ENCODE peak calls at places on chromosomes 4 and X, in six cellular contexts. N is sigmoid colon, P is esophagus squamous epithelium, M is stomach, R is brain microvascular endothelial cell, J is A549. B is an unnamed sample.

GRCh38 chr4:110306363-110306762 is 107.9 kb upstream of the ELOVL6 start:
- DNase-seq in N (no peak), P (no peak), M (no peak), R (no peak), J (no peak), B (no peak)

GRCh38 chr4:25485104-25485503 is 108.0 kb downstream of the ANAPC4 start:
- DNase-seq in N (no peak), P (no peak), M (no peak), R (no peak), J (no peak), B (no peak)

GRCh38 chr4:133565379-133565778 is 416.3 kb downstream of the PCDH10 start:
- DNase-seq in N (no peak), P (no peak), M (no peak), R (peak), J (no peak), B (no peak)

GRCh38 chr4:128604840-128605239 is 204.7 kb upstream of the JADE1 start:
- DNase-seq in N (no peak), P (no peak), M (no peak), R (no peak), J (no peak), B (no peak)

GRCh38 chr4:172308078-172308477 is 494.9 kb downstream of the GALNTL6 start:
- DNase-seq in N (no peak), P (no peak), M (no peak), R (no peak), J (no peak), B (no peak)

GRCh38 chr4:148073349-148073748 is 341.5 kb downstream of the ARHGAP10 start:
- DNase-seq in N (no peak), P (no peak), M (no peak), R (no peak), J (no peak), B (no peak)

GRCh38 chr4:174757736-174758135 is 71.3 kb downstream of the GLRA3 start:
- DNase-seq in N (no peak), P (no peak), M (no peak), R (no peak), J (no peak), B (no peak)

GRCh38 chr4:173334891-173335754 is 965 bp upstream of the HMGB2 start:
- DNase-seq in N (peak), P (no peak), M (peak), R (peak), J (peak), B (no peak)

GRCh38 chrX:153766871-153767673 is 3.0 kb downstream of the PLXNB3 start:
- DNase-seq in N (peak), P (no peak), M (no peak), R (no peak), J (no peak), B (no peak)

GRCh38 chr4:81221303-81222081 is 6.5 kb upstream of the PRKG2 start:
- DNase-seq in N (no peak), P (no peak), M (no peak), R (peak), J (no peak), B (no peak)

GRCh38 chrX:108250654-108251579 is 159.3 kb downstream of the ATG4A start:
- DNase-seq in N (no peak), P (no peak), M (no peak), R (no peak), J (no peak), B (no peak)

GRCh38 chrX:40164751-40165150 is 67.0 kb upstream of the BCOR start:
- DNase-seq in N (no peak), P (no peak), M (no peak), R (no peak), J (no peak), B (no peak)

GRCh38 chrX:28910501-28910900 is 323.3 kb downstream of the IL1RAPL1 start:
- DNase-seq in N (no peak), P (no peak), M (no peak), R (no peak), J (no peak), B (no peak)

GRCh38 chr4:110005461-110006056 is 92.9 kb downstream of the EGF start:
- DNase-seq in N (no peak), P (no peak), M (no peak), R (peak), J (peak), B (no peak)

GRCh38 chr4:8736083-8736825 is 135.4 kb downstream of the HMX1 start:
- DNase-seq in N (peak), P (no peak), M (no peak), R (no peak), J (no peak), B (no peak)

GRCh38 chr4:94068712-94069111 is 139.0 kb upstream of the SMARCAD1 start:
- DNase-seq in N (no peak), P (no peak), M (no peak), R (no peak), J (no peak), B (no peak)

GRCh38 chr4:136186650-136187049 is 1345.6 kb downstream of the PCDH18 start:
- DNase-seq in N (no peak), P (no peak), M (no peak), R (no peak), J (no peak), B (no peak)

GRCh38 chr4:156837625-156838345 is 133.8 kb downstream of the PDGFC start:
- DNase-seq in N (no peak), P (no peak), M (no peak), R (no peak), J (no peak), B (no peak)

GRCh38 chr4:143559757-143560147 is 46.2 kb downstream of the SMARCA5 start:
- DNase-seq in N (peak), P (no peak), M (no peak), R (no peak), J (no peak), B (no peak)

GRCh38 chrX:154486396-154487207 is at the start of gene UBL4A:
- DNase-seq in N (peak), P (no peak), M (peak), R (no peak), J (peak), B (peak)

GRCh38 chr4:116244771-116245170 is 840.6 kb downstream of the TRAM1L1 start:
- DNase-seq in N (no peak), P (no peak), M (no peak), R (no peak), J (no peak), B (no peak)

GRCh38 chr4:87543835-87544461 is 14.8 kb upstream of the SPARCL1 start:
- DNase-seq in N (no peak), P (no peak), M (no peak), R (peak), J (peak), B (no peak)

GRCh38 chr4:75016472-75016871 is 83.6 kb downstream of the PARM1 start:
- DNase-seq in N (no peak), P (no peak), M (no peak), R (no peak), J (no peak), B (no peak)

GRCh38 chr4:185134176-185134869 is 8.7 kb upstream of the SLC25A4 start:
- DNase-seq in N (no peak), P (no peak), M (no peak), R (no peak), J (peak), B (no peak)

GRCh38 chr4:174119818-174120217 is 163.6 kb downstream of the FBXO8 start:
- DNase-seq in N (no peak), P (no peak), M (no peak), R (no peak), J (no peak), B (no peak)

GRCh38 chr4:181319629-181320028 is 923.6 kb upstream of the TENM3 start:
- DNase-seq in N (no peak), P (no peak), M (no peak), R (no peak), J (no peak), B (no peak)
- TF ChIP-seq CTCF in N (no peak), P (no peak), M (no peak), R (no peak), J (no peak), B (no peak)

DNA sequence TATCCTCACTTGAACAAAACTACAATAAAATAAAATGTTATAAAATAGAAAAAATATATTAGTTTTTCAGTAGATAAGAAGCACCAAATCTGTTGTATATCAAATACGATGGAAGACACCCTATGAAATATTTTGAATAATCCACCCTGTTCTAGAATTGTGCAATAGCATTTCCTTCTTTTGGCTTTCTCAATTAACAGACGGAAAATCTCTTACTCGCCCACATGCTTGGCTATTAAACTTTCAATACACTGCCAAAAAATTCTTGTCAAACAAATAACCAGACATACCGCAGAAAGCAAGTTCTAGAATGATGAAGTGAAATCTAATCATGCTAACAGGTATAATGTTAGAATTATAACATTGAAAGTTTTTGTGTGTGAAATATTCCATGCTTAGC is 671.6 kb upstream of the SLIT2 start:
- DNase-seq in N (no peak), P (no peak), M (no peak), R (no peak), J (no peak), B (no peak)
- H3K27ac ChIP-seq in N (peak), P (no peak), M (no peak), R (no peak), J (no peak), B (no peak)

DNA sequence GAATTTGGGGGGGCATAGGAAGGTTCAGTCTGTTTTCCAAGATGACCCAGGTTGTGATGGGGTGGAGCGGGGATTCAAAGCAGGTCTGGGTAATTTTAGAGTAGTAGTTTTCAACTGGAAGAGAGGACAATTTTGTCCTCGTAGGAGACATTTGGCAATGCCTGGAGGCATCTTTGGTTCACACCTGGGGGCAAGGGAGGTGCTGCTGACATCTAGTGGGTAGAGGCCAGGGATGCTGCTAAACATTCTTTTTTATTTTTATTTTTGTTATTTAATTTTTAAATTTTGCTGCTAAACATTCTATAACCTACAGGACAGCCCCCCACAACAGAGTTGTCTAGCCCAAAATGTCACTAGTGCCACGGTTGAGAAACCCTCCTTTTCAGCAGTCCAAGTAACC is 1.9 kb downstream of the RAB9A start:
- DNase-seq in N (no peak), P (no peak), M (no peak), R (no peak), J (no peak), B (no peak)
- TF ChIP-seq CTCF in N (no peak), P (no peak), M (no peak), R (peak), J (peak), B (peak)

GRCh38 chrX:115892056-115892708 is 278.4 kb upstream of the AGTR2 start:
- DNase-seq in N (no peak), P (no peak), M (no peak), R (no peak), J (no peak), B (no peak)
- H3K27ac ChIP-seq in N (peak), P (peak), M (no peak), R (no peak), J (no peak), B (no peak)

GRCh38 chrX:131060147-131060546 is 2.0 kb downstream of the ARHGAP36 start:
- DNase-seq in N (no peak), P (no peak), M (no peak), R (no peak), J (no peak), B (no peak)

GRCh38 chrX:131067216-131067615 is 9.1 kb downstream of the ARHGAP36 start:
- DNase-seq in N (no peak), P (no peak), M (no peak), R (no peak), J (no peak), B (no peak)

GRCh38 chrX:131059231-131059630 is 1.1 kb downstream of the ARHGAP36 start:
- DNase-seq in N (no peak), P (no peak), M (no peak), R (no peak), J (no peak), B (no peak)

GRCh38 chrX:131066237-131066636 is 8.1 kb downstream of the ARHGAP36 start:
- DNase-seq in N (no peak), P (no peak), M (no peak), R (no peak), J (no peak), B (no peak)

DNA sequence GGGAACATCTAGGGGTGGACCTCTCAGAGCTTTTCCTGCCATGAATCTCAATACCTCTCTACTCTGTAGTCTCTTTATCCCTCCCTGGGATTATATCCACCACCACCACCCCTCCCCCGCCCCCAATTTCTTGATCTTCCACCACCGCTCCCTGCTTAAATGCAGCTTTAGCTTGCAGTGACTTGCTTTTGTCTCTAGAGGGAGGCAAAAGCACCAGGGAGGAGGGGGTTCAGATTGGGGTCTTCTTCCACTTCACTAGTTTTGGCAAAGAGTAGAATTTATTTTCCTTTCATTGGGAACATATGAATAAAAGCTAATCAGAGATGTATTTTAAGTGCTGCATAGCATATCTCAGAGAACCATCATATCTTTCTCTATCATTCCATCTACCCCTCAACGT is 5.5 kb downstream of the ARHGAP36 start:
- DNase-seq in N (no peak), P (no peak), M (no peak), R (no peak), J (no peak), B (no peak)
- TF ChIP-seq CTCF in N (no peak), P (no peak), M (no peak), R (no peak), J (no peak), B (no peak)

DNA sequence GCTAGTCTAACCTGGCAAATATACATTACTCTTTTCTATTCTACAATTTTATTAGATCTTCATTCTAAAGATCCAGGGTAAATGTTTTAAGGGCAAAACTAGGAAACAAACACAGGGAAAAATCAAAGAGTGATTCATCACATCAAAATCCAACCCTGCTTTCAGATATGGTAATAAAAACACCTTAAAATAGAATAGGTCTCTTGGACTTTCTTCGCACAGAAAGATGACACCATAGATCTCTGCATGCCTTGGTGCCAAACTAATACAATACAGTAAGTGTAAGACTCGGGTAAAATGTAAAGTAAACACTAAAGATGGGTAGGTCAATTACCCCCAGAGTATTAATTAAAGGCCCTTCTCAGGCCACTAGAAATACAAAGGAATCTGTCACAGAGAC is 34.2 kb downstream of the LDB2 start:
- DNase-seq in N (no peak), P (no peak), M (no peak), R (no peak), J (no peak), B (no peak)
- H3K27ac ChIP-seq in N (no peak), P (no peak), M (no peak), R (no peak), J (no peak), B (no peak)

GRCh38 chrX:114717921-114718320 is 134.0 kb downstream of the HTR2C start:
- DNase-seq in N (no peak), P (no peak), M (no peak), R (no peak), J (no peak), B (no peak)
- TF ChIP-seq CTCF in N (no peak), P (no peak), M (no peak), R (peak), J (peak), B (no peak)

DNA sequence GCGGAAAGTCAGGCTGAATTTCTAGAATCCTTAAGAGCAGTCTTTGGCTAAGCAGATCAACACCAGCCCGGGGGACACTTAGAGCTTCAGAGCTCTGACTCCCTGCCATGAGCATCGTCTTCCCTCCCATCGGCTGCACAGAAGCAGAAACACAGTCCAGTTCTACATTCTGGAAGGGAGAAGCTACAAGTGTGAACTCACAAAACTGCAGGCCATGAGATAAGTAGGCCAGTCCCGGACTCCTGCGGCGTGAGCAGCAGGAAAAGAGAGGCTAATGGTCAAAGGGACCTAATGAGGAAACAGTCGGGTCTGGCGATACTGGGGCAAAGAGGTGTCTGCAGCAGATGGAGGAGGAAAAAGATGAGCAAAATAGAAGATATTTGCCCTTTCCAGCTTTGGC is 211.4 kb downstream of the DHX15 start:
- DNase-seq in N (no peak), P (no peak), M (no peak), R (no peak), J (no peak), B (no peak)
- H3K27ac ChIP-seq in N (no peak), P (no peak), M (no peak), R (no peak), J (no peak), B (no peak)

DNA sequence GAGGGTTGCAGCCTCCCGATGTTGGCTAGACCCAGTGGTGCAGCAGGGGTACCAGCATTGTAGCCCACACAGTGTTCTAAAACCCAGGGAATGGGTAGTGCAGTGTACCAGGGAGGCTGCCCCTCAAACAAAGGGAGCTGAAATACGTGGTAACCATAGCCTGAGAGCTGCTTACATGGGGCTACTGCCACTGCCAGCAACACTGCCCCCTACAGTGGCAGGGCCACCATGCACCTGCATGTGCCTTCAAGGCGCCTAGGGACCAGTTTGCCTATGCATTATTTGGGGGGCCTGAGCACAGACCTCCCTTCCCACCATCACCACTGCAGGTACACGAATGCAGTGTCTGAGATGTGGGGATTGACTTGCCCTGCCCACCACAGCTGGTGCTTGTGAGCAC is 21.0 kb upstream of the BMP15 start:
- DNase-seq in N (no peak), P (no peak), M (no peak), R (no peak), J (no peak), B (no peak)
- TF ChIP-seq CTCF in N (no peak), P (no peak), M (no peak), R (no peak), J (no peak), B (no peak)

B was measured in CD4-positive, alpha-beta T cell.